ENCODE peak calls at places on chromosome 16, in six cellular contexts. One of them, this sample, is unnamed.

GRCh38 chr16:89437251-89437987 is 52.9 kb downstream of the ANKRD11 start:
- DNase-seq in testis: no peak
- DNase-seq in tibial nerve: no peak
- DNase-seq in A549: no peak
- DNase-seq in lower leg skin: no peak
- DNase-seq in breast epithelium: no peak
- DNase-seq in this sample: no peak

GRCh38 chr16:52466998-52467397 is 79.9 kb downstream of the TOX3 start:
- DNase-seq in A549: no peak
- DNase-seq in testis: no peak
- DNase-seq in tibial nerve: no peak
- DNase-seq in breast epithelium: no peak
- DNase-seq in lower leg skin: no peak
- DNase-seq in this sample: no peak

GRCh38 chr16:82935781-82936180 is 309.0 kb downstream of the CDH13 start:
- DNase-seq in breast epithelium: no peak
- DNase-seq in tibial nerve: no peak
- DNase-seq in A549: no peak
- DNase-seq in lower leg skin: no peak
- DNase-seq in testis: no peak
- DNase-seq in this sample: no peak

GRCh38 chr16:82899731-82900454 is 273.1 kb downstream of the CDH13 start:
- DNase-seq in testis: no peak
- DNase-seq in A549: no peak
- DNase-seq in lower leg skin: no peak
- DNase-seq in breast epithelium: no peak
- DNase-seq in tibial nerve: no peak
- DNase-seq in this sample: no peak

GRCh38 chr16:15041260-15042011 is 14.4 kb downstream of the NTAN1 start:
- DNase-seq in testis: peak; percentile 90
- DNase-seq in breast epithelium: peak; percentile 71
- DNase-seq in A549: no peak
- DNase-seq in lower leg skin: peak; percentile 95
- DNase-seq in tibial nerve: peak; percentile 67
- DNase-seq in this sample: peak; percentile 78

GRCh38 chr16:88941933-88942909 is 34.8 kb downstream of the CBFA2T3 start:
- DNase-seq in lower leg skin: no peak
- DNase-seq in A549: peak; percentile 29
- DNase-seq in testis: peak; percentile 50
- DNase-seq in breast epithelium: no peak
- DNase-seq in tibial nerve: no peak
- DNase-seq in this sample: no peak

GRCh38 chr16:86848821-86849220 is 270.5 kb downstream of the FOXL1 start:
- DNase-seq in breast epithelium: no peak
- DNase-seq in A549: no peak
- DNase-seq in tibial nerve: no peak
- DNase-seq in testis: no peak
- DNase-seq in lower leg skin: no peak
- DNase-seq in this sample: no peak

GRCh38 chr16:28821874-28822519 is 802 bp upstream of the ATXN2L start:
- DNase-seq in lower leg skin: no peak
- DNase-seq in A549: no peak
- DNase-seq in testis: no peak
- DNase-seq in breast epithelium: no peak
- DNase-seq in tibial nerve: no peak
- DNase-seq in this sample: no peak

GRCh38 chr16:56370836-56371235 is 54.5 kb downstream of the AMFR start:
- DNase-seq in tibial nerve: no peak
- DNase-seq in A549: peak; percentile 53
- DNase-seq in testis: no peak
- DNase-seq in breast epithelium: no peak
- DNase-seq in lower leg skin: no peak
- DNase-seq in this sample: no peak

GRCh38 chr16:70706948-70707465 is 21.2 kb upstream of the MTSS2 start:
- DNase-seq in testis: no peak
- DNase-seq in tibial nerve: no peak
- DNase-seq in breast epithelium: peak; percentile 64
- DNase-seq in A549: peak; percentile 81
- DNase-seq in lower leg skin: no peak
- DNase-seq in this sample: peak; percentile 83

GRCh38 chr16:71254832-71255560 is 24.5 kb upstream of the HYDIN start:
- DNase-seq in breast epithelium: no peak
- DNase-seq in tibial nerve: no peak
- DNase-seq in testis: no peak
- DNase-seq in lower leg skin: no peak
- DNase-seq in A549: no peak
- DNase-seq in this sample: no peak

GRCh38 chr16:85607796-85608514 is 5.2 kb upstream of the GSE1 start:
- DNase-seq in tibial nerve: no peak
- DNase-seq in lower leg skin: no peak
- DNase-seq in A549: no peak
- DNase-seq in breast epithelium: no peak
- DNase-seq in testis: no peak
- DNase-seq in this sample: no peak

GRCh38 chr16:89964201-89964600 is 15.6 kb downstream of the DEF8 start:
- DNase-seq in breast epithelium: no peak
- DNase-seq in A549: no peak
- DNase-seq in lower leg skin: no peak
- DNase-seq in tibial nerve: no peak
- DNase-seq in testis: no peak
- DNase-seq in this sample: no peak

GRCh38 chr16:12395266-12395665 is 408.4 kb downstream of the CPPED1 start:
- DNase-seq in lower leg skin: no peak
- DNase-seq in breast epithelium: no peak
- DNase-seq in A549: no peak
- DNase-seq in tibial nerve: no peak
- DNase-seq in testis: no peak
- DNase-seq in this sample: no peak

GRCh38 chr16:5776876-5777275 is 679.3 kb upstream of the EEF2KMT start:
- DNase-seq in lower leg skin: no peak
- DNase-seq in A549: no peak
- DNase-seq in testis: no peak
- DNase-seq in tibial nerve: no peak
- DNase-seq in breast epithelium: no peak
- DNase-seq in this sample: no peak

GRCh38 chr16:56424791-56425438 is 430 bp downstream of the AMFR start:
- DNase-seq in A549: no peak
- DNase-seq in testis: peak; percentile 57
- DNase-seq in tibial nerve: no peak
- DNase-seq in breast epithelium: no peak
- DNase-seq in lower leg skin: peak; percentile 89
- DNase-seq in this sample: peak; percentile 36

GRCh38 chr16:30664616-30665109 is 6.4 kb downstream of the FBRS start:
- DNase-seq in A549: no peak
- DNase-seq in lower leg skin: no peak
- DNase-seq in tibial nerve: no peak
- DNase-seq in testis: no peak
- DNase-seq in breast epithelium: no peak
- DNase-seq in this sample: no peak

GRCh38 chr16:17282247-17282646 is 188.5 kb downstream of the XYLT1 start:
- DNase-seq in breast epithelium: no peak
- DNase-seq in A549: no peak
- DNase-seq in testis: no peak
- DNase-seq in tibial nerve: no peak
- DNase-seq in lower leg skin: no peak
- DNase-seq in this sample: no peak
- TF ChIP-seq POLR2A in breast epithelium: no peak
- TF ChIP-seq POLR2A in A549: no peak
- TF ChIP-seq POLR2A in testis: no peak
- TF ChIP-seq POLR2A in tibial nerve: no peak
- TF ChIP-seq POLR2A in lower leg skin: no peak
- TF ChIP-seq POLR2A in this sample: no peak

DNA sequence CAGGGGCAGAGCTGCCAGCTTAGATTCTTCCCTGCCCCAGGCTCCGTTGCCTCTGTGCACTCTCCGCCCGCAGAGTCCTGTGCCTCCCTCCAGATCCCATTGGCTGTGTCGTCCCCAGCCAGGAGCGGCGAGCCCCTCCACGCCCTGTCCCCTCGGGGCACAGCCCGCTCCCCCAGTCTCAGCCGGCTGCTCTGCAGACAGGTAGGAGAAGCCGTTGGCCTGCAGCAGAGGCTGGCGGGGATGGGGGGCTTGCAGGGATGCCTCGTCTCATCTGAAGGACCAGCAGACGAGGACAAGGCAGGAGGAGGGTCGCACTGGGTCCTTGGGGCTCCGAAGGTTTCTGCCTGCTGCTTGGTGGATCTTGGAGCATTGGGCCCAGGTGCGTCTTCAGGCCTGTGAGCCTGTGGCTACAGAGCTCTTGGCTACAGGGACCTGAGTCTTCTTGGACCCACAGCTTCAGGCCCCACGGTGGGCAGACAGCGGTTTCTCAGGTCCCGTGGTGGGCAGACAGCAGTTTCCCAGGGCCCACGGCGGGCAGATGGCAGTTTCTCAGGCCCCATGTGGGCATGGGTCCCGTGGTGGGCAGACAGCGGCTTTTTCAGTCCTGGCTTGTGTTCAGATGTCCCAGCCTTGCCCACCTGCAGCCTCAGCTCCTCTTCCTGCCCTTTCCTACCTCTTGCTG is 6.0 kb downstream of the TPSG1 start:
- DNase-seq in breast epithelium: no peak
- DNase-seq in tibial nerve: no peak
- DNase-seq in A549: no peak
- DNase-seq in lower leg skin: no peak
- DNase-seq in testis: no peak
- DNase-seq in this sample: no peak
- TF ChIP-seq POLR2A in breast epithelium: no peak
- TF ChIP-seq POLR2A in tibial nerve: no peak
- TF ChIP-seq POLR2A in A549: no peak
- TF ChIP-seq POLR2A in lower leg skin: no peak
- TF ChIP-seq POLR2A in testis: no peak
- TF ChIP-seq POLR2A in this sample: no peak

DNA sequence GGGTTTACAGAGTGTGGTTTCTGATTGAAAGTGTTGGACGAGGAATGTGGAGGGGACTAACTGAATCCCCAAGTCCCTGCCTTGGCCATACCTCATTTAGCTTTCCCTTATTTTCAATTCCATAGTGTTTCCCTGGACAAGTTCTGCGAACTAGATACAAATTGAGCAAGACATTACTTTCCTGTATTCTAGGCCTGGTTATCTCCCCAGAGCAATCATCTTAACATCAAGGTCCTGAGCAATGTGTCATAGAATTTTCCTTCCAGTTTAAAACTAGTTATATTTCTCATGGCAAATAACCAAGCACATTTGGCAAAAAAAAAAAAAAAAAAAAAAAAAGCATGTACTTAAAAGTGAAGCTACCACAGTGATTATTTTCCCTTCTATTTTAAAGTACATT is 330.1 kb downstream of the CDH11 start:
- DNase-seq in A549: no peak
- DNase-seq in testis: no peak
- DNase-seq in breast epithelium: no peak
- DNase-seq in lower leg skin: no peak
- DNase-seq in tibial nerve: no peak
- DNase-seq in this sample: no peak
- TF ChIP-seq POLR2A in A549: no peak
- TF ChIP-seq POLR2A in testis: no peak
- TF ChIP-seq POLR2A in breast epithelium: no peak
- TF ChIP-seq POLR2A in lower leg skin: no peak
- TF ChIP-seq POLR2A in tibial nerve: no peak
- TF ChIP-seq POLR2A in this sample: no peak

GRCh38 chr16:81447383-81448101 is 2.9 kb downstream of the CMIP start:
- DNase-seq in breast epithelium: peak; percentile 61
- DNase-seq in lower leg skin: no peak
- DNase-seq in tibial nerve: no peak
- DNase-seq in A549: peak; percentile 69
- DNase-seq in testis: no peak
- DNase-seq in this sample: no peak
- TF ChIP-seq POLR2A in breast epithelium: peak; percentile 10
- TF ChIP-seq POLR2A in lower leg skin: no peak
- TF ChIP-seq POLR2A in tibial nerve: no peak
- TF ChIP-seq POLR2A in A549: no peak
- TF ChIP-seq POLR2A in testis: no peak
- TF ChIP-seq POLR2A in this sample: no peak

GRCh38 chr16:47460301-47460754 is 535 bp downstream of the ITFG1 start:
- DNase-seq in A549: peak; percentile 6
- DNase-seq in tibial nerve: no peak
- DNase-seq in breast epithelium: no peak
- DNase-seq in lower leg skin: no peak
- DNase-seq in testis: no peak
- DNase-seq in this sample: no peak
- TF ChIP-seq POLR2A in A549: no peak
- TF ChIP-seq POLR2A in tibial nerve: no peak
- TF ChIP-seq POLR2A in breast epithelium: no peak
- TF ChIP-seq POLR2A in lower leg skin: no peak
- TF ChIP-seq POLR2A in testis: no peak
- TF ChIP-seq POLR2A in this sample: no peak

DNA sequence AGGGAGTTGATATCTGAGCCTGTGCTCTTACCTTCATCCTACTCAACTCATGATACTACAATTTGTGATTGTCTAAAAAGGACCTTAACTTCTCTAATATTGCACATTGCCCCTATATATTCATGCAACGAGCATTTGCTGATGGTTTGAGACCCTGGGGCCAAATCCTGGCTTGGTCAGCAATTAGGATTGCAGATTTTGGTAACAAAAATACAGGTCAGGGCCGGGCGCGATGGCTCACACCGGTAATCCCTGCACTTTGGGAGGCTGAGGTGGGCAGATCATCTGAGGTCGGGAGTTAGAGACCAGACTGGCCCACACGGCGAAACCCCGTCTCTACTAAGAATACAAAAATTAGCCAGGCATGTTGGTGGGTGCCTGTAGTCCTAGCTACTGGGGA is 35.4 kb upstream of the HAPSTR1 start:
- DNase-seq in testis: no peak
- DNase-seq in tibial nerve: no peak
- DNase-seq in breast epithelium: no peak
- DNase-seq in A549: no peak
- DNase-seq in lower leg skin: no peak
- DNase-seq in this sample: no peak
- TF ChIP-seq POLR2A in testis: no peak
- TF ChIP-seq POLR2A in tibial nerve: no peak
- TF ChIP-seq POLR2A in breast epithelium: no peak
- TF ChIP-seq POLR2A in A549: no peak
- TF ChIP-seq POLR2A in lower leg skin: no peak
- TF ChIP-seq POLR2A in this sample: no peak

GRCh38 chr16:4249546-4249945 is 7.7 kb upstream of the SRL start:
- DNase-seq in lower leg skin: no peak
- DNase-seq in A549: no peak
- DNase-seq in breast epithelium: no peak
- DNase-seq in testis: no peak
- DNase-seq in tibial nerve: no peak
- DNase-seq in this sample: no peak

GRCh38 chr16:4257646-4258556 is 14.9 kb downstream of the TFAP4 start:
- DNase-seq in lower leg skin: no peak
- DNase-seq in breast epithelium: no peak
- DNase-seq in testis: peak; percentile 51
- DNase-seq in tibial nerve: no peak
- DNase-seq in A549: no peak
- DNase-seq in this sample: peak; percentile 48

GRCh38 chr16:4253394-4254150 is 11.7 kb upstream of the SRL start:
- DNase-seq in breast epithelium: peak; percentile 99
- DNase-seq in lower leg skin: peak; percentile 100
- DNase-seq in A549: peak; percentile 100
- DNase-seq in testis: peak; percentile 100
- DNase-seq in tibial nerve: peak; percentile 99
- DNase-seq in this sample: peak; percentile 100
- TF ChIP-seq POLR2A in breast epithelium: peak; percentile 75
- TF ChIP-seq POLR2A in lower leg skin: no peak
- TF ChIP-seq POLR2A in A549: peak; percentile 95
- TF ChIP-seq POLR2A in testis: peak; percentile 52
- TF ChIP-seq POLR2A in tibial nerve: peak; percentile 56
- TF ChIP-seq POLR2A in this sample: peak; percentile 49

GRCh38 chr16:27198451-27199234 is 4.7 kb upstream of the KDM8 start:
- DNase-seq in breast epithelium: no peak
- DNase-seq in testis: no peak
- DNase-seq in lower leg skin: no peak
- DNase-seq in A549: no peak
- DNase-seq in tibial nerve: no peak
- DNase-seq in this sample: no peak
- TF ChIP-seq POLR2A in breast epithelium: no peak
- TF ChIP-seq POLR2A in testis: no peak
- TF ChIP-seq POLR2A in lower leg skin: no peak
- TF ChIP-seq POLR2A in A549: no peak
- TF ChIP-seq POLR2A in tibial nerve: no peak
- TF ChIP-seq POLR2A in this sample: no peak

GRCh38 chr16:77594057-77594456 is 128.3 kb upstream of the NUDT7 start:
- DNase-seq in tibial nerve: no peak
- DNase-seq in A549: no peak
- DNase-seq in lower leg skin: no peak
- DNase-seq in breast epithelium: no peak
- DNase-seq in testis: no peak
- DNase-seq in this sample: no peak
- TF ChIP-seq POLR2A in tibial nerve: no peak
- TF ChIP-seq POLR2A in A549: no peak
- TF ChIP-seq POLR2A in lower leg skin: no peak
- TF ChIP-seq POLR2A in breast epithelium: no peak
- TF ChIP-seq POLR2A in testis: no peak
- TF ChIP-seq POLR2A in this sample: no peak

This sample was measured in uterus.